ENCODE peak calls at places on chromosomes 11 and 22, in ten cellular contexts. K is testis, N is foreskin fibroblast, W is neural progenitor cell, H is heart left ventricle, S is uterus, A is fibroblast of villous mesenchyme, U is psoas muscle, V is lung, G is A549. D is an unnamed sample.
A peak's percentile ranks its signal among the peaks of the same experiment; 100 is the strongest.

GRCh38 chr22:25172153-25172552 is 27.5 kb upstream of the CRYBB3 start:
- DNase-seq in H (no peak), V (no peak), W (no peak), G (peak; percentile 30), U (no peak), A (no peak), K (peak; percentile 54), N (no peak), S (no peak), D (no peak)

GRCh38 chr11:119473901-119474681 is 51.1 kb upstream of the THY1 start:
- DNase-seq in S (no peak), K (no peak), G (no peak), W (no peak), A (no peak), H (no peak), V (no peak), N (no peak), U (no peak), D (no peak)

GRCh38 chr11:108511851-108512474 is 13.8 kb upstream of the POGLUT3 start:
- DNase-seq in K (no peak), N (peak; percentile 48), G (peak; percentile 23), V (no peak), H (no peak), S (no peak), W (no peak), A (peak; percentile 41), U (no peak), D (no peak)

GRCh38 chr22:43424201-43424600 is 12.4 kb downstream of the MPPED1 start:
- DNase-seq in A (no peak), W (no peak), V (no peak), G (no peak), U (no peak), K (no peak), S (no peak), H (no peak), N (no peak), D (no peak)

GRCh38 chr22:29195118-29195963 is 10.4 kb upstream of the EMID1 start:
- DNase-seq in G (no peak), V (no peak), H (no peak), A (no peak), N (no peak), U (no peak), W (no peak), K (no peak), S (no peak), D (no peak)

GRCh38 chr11:74543991-74544390 is 48.4 kb upstream of the POLD3 start:
- DNase-seq in V (peak; percentile 34), G (peak; percentile 32), H (no peak), K (no peak), W (no peak), A (no peak), S (no peak), N (no peak), U (no peak), D (peak; percentile 9)

GRCh38 chr22:42287174-42287890 is 16.9 kb upstream of the TCF20 start:
- DNase-seq in H (no peak), K (no peak), G (no peak), N (no peak), U (no peak), A (no peak), V (no peak), W (no peak), S (no peak), D (no peak)

GRCh38 chr11:130488187-130489026 is 40.0 kb downstream of the ADAMTS15 start:
- DNase-seq in A (no peak), S (no peak), U (no peak), W (no peak), V (peak; percentile 28), G (no peak), N (no peak), H (no peak), K (no peak), D (no peak)

GRCh38 chr11:44324787-44325525 is 15.0 kb upstream of the ALX4 start:
- DNase-seq in S (no peak), H (no peak), W (no peak), G (no peak), U (no peak), V (no peak), N (no peak), A (no peak), K (no peak), D (no peak)

GRCh38 chr11:44329472-44330230 is 19.7 kb upstream of the ALX4 start:
- DNase-seq in V (no peak), U (no peak), H (no peak), A (no peak), K (no peak), G (no peak), W (no peak), N (no peak), S (no peak), D (no peak)

GRCh38 chr11:44326615-44327475 is 16.9 kb upstream of the ALX4 start:
- DNase-seq in K (no peak), G (no peak), A (no peak), U (no peak), H (no peak), S (no peak), V (no peak), W (no peak), N (no peak), D (no peak)

GRCh38 chr11:44325698-44326097 is 15.8 kb upstream of the ALX4 start:
- DNase-seq in W (no peak), K (no peak), G (no peak), N (no peak), U (no peak), A (no peak), S (no peak), V (no peak), H (no peak), D (no peak)

DNA sequence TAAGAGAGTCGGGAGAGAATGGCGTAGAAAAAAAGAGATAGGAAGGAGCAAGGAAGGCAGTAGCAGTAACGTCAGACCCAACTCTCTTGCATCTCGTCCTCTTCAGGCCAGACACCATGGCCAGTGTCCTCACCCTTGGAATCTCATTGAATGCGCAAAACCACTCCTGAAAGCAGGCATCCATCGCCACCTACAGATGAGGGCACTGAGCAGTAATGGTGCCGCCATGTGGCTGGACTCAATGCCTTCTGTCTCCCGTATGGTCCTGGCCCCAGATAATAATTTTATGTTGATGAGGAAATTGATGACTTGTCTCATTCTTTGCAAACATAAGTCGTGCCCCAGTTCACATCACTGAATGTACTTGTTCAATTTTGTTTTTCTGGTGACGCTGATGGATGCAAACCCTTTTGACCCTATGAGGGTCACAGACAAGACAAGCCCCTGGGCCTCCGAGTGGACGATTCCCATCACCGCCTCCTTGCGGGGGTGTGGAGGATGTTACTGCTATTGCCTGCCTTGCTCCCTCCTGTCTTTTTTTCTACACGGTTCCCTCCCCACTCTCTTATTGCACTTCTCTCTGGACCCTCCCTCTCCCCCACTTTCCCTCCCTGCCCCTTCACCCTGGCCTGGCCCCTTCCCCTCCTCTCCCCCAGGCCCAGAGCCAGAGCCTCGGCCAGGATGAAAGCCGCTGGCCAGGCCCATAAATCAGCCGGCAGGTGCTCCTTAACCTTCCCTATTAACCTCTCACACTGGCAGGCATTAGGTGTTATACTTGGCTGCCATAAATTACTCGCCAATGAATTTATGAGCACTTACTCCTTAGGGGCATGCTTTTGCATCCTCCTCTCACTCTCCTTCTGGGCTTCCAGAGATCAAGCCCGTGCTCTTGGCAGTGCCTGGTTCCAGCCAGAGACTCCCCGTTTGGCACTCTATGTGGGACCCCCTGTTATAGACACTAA is 18.1 kb upstream of the ALX4 start:
- DNase-seq in W (no peak), N (no peak), U (no peak), H (no peak), A (no peak), S (no peak), V (no peak), G (peak; percentile 29), K (no peak), D (no peak)
- TF ChIP-seq CTCF in W (peak; percentile 24), N (peak; percentile 2), U (no peak), H (no peak), A (peak; percentile 20), S (no peak), V (no peak), G (peak; percentile 1), K (no peak), D (no peak)

DNA sequence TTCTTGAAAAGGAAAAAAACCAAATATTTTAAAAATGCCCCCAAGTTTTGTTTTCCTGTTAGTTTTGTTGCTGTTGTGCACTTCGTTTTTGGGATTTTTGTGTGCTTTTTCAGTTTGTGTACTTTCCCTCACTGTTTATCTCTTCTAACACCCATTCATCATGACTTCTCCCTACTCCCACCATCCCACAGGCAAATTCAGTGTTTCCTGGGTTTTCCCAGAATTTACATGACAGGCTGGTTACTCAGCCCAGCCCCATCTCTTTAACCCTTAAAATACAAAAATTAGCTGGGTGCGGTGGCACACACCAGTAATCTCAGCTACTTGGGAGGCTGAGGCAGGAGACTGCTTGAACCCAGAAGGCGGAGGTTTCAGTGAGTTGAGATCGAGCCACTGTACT is 15.5 kb downstream of the TMEM123 start:
- DNase-seq in K (no peak), H (no peak), V (no peak), N (no peak), W (no peak), A (no peak), S (no peak), U (no peak), G (no peak), D (no peak)
- H3K4me3 ChIP-seq in K (no peak overlapping the region), H (no peak overlapping the region), V (no peak overlapping the region), N (no peak overlapping the region), W (no peak overlapping the region), A (no peak overlapping the region), S (no peak overlapping the region), U (no peak overlapping the region), G (no peak overlapping the region), D (no peak overlapping the region)

GRCh38 chr11:129453293-129453721 is 77.7 kb downstream of the BARX2 start:
- DNase-seq in V (no peak), S (no peak), U (no peak), A (no peak), N (no peak), K (peak; percentile 29), W (peak; percentile 73), H (no peak), G (no peak), D (no peak)
- TF ChIP-seq CTCF in V (no peak), S (no peak), U (no peak), A (no peak), N (no peak), K (no peak), W (no peak), H (no peak), G (no peak), D (no peak)

DNA sequence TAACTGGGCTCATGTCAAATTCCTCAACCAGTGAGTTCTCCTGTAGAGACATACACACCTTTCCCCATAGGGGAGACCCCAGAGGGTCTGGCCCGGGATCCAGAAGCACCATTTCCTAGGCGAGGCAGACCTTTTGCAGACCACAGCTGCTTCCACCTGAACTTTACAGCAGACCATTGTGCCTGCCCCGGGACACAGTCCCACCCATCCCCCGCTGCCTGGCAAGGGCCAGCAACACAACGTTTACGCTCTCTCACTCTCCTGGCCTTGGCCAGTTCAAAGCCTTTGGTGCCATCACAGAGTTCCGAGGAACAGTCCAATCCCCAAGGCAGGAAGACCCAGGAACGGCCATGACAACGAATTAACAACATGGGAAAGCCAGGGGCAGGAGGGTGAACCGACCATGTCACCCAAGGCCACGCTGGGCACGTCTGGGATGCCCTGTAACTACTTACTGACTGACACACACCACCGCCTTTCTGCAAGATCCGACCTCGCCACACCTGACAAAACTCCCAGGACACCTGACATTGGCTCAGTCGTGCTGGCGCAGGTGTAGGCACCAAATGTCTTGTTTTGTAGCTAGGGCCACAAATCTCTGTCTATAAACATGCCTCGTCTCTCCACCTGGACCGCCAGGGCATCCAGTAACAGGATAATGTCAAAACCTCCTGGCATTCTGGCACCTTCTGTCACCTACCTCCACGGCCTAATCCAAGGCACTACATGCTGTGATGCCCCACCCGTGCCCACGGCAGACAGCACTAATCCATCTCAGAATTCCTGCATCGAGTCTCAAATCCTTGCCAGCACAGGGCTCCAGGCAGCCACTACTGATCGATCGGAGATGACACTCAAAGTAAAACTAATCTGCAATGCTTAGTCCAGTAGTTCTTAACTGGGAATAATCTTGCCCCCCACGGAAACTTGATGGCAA is 51.3 kb downstream of the MYH9 start:
- DNase-seq in U (no peak), W (no peak), A (no peak), N (no peak), G (no peak), V (no peak), H (no peak), K (no peak), S (no peak), D (no peak)
- H3K4me3 ChIP-seq in U (no peak overlapping the region), W (no peak overlapping the region), A (no peak overlapping the region), N (no peak overlapping the region), G (no peak overlapping the region), V (no peak overlapping the region), H (no peak overlapping the region), K (no peak overlapping the region), S (no peak overlapping the region), D (no peak overlapping the region)